ENCODE peak calls at places on chromosomes 7 and 10, in five cellular contexts. One of them, this sample, is unnamed.

GRCh38 chr7:77867208-77867915 is 68.8 kb downstream of the PHTF2 start:
- DNase-seq in psoas muscle: no peak
- DNase-seq in GM20000: no peak
- DNase-seq in T-cell: no peak
- DNase-seq in globus pallidus: no peak
- DNase-seq in this sample: no peak

GRCh38 chr7:155344270-155344617 is 46.6 kb downstream of the INSIG1 start:
- DNase-seq in globus pallidus: no peak
- DNase-seq in T-cell: no peak
- DNase-seq in GM20000: peak; percentile 81
- DNase-seq in psoas muscle: peak; percentile 40
- DNase-seq in this sample: no peak

GRCh38 chr7:128735433-128735832 is 3.7 kb upstream of the CALU start:
- DNase-seq in T-cell: no peak
- DNase-seq in globus pallidus: no peak
- DNase-seq in psoas muscle: no peak
- DNase-seq in GM20000: no peak
- DNase-seq in this sample: no peak

GRCh38 chr10:21278491-21279216 is 246.8 kb downstream of the SKIDA1 start:
- DNase-seq in globus pallidus: peak; percentile 47
- DNase-seq in psoas muscle: peak; percentile 89
- DNase-seq in T-cell: peak; percentile 40
- DNase-seq in GM20000: peak; percentile 61
- DNase-seq in this sample: peak; percentile 94

GRCh38 chr7:2018786-2019692 is 213.7 kb downstream of the MAD1L1 start:
- DNase-seq in globus pallidus: no peak
- DNase-seq in GM20000: no peak
- DNase-seq in psoas muscle: peak; percentile 64
- DNase-seq in T-cell: no peak
- DNase-seq in this sample: peak; percentile 41

GRCh38 chr7:29193316-29194205 is 1.0 kb upstream of the CHN2 start:
- DNase-seq in T-cell: no peak
- DNase-seq in psoas muscle: no peak
- DNase-seq in globus pallidus: peak; percentile 42
- DNase-seq in GM20000: no peak
- DNase-seq in this sample: peak; percentile 37

GRCh38 chr7:30634634-30635201 is 40.0 kb downstream of the GARS1 start:
- DNase-seq in T-cell: no peak
- DNase-seq in globus pallidus: no peak
- DNase-seq in psoas muscle: no peak
- DNase-seq in GM20000: no peak
- DNase-seq in this sample: no peak

GRCh38 chr7:85474234-85474633 is 287.4 kb upstream of the SEMA3D start:
- DNase-seq in T-cell: no peak
- DNase-seq in globus pallidus: no peak
- DNase-seq in GM20000: no peak
- DNase-seq in psoas muscle: no peak
- DNase-seq in this sample: no peak

GRCh38 chr10:11261687-11262086 is 244.0 kb downstream of the CELF2 start:
- DNase-seq in T-cell: no peak
- DNase-seq in globus pallidus: no peak
- DNase-seq in psoas muscle: no peak
- DNase-seq in GM20000: peak; percentile 38
- DNase-seq in this sample: no peak

GRCh38 chr10:44627591-44628354 is 242.9 kb upstream of the CXCL12 start:
- DNase-seq in T-cell: no peak
- DNase-seq in psoas muscle: no peak
- DNase-seq in globus pallidus: no peak
- DNase-seq in GM20000: no peak
- DNase-seq in this sample: no peak

GRCh38 chr7:5699951-5700384 is 81.5 kb downstream of the RNF216 start:
- DNase-seq in globus pallidus: no peak
- DNase-seq in GM20000: peak; percentile 53
- DNase-seq in psoas muscle: no peak
- DNase-seq in T-cell: peak; percentile 56
- DNase-seq in this sample: no peak

GRCh38 chr10:132938472-132939329 is 3.7 kb downstream of the CFAP46 start:
- DNase-seq in T-cell: no peak
- DNase-seq in psoas muscle: no peak
- DNase-seq in GM20000: no peak
- DNase-seq in globus pallidus: no peak
- DNase-seq in this sample: no peak

GRCh38 chr7:157386979-157387800 is 50.4 kb downstream of the DNAJB6 start:
- DNase-seq in T-cell: peak; percentile 89
- DNase-seq in globus pallidus: peak; percentile 53
- DNase-seq in psoas muscle: peak; percentile 90
- DNase-seq in GM20000: peak; percentile 80
- DNase-seq in this sample: peak; percentile 90

GRCh38 chr7:148434887-148435286 is 155.7 kb upstream of the C7orf33 start:
- DNase-seq in T-cell: no peak
- DNase-seq in GM20000: no peak
- DNase-seq in globus pallidus: no peak
- DNase-seq in psoas muscle: no peak
- DNase-seq in this sample: no peak

GRCh38 chr7:120992272-120993010 is 3.9 kb downstream of the CPED1 start:
- DNase-seq in globus pallidus: no peak
- DNase-seq in GM20000: no peak
- DNase-seq in T-cell: no peak
- DNase-seq in psoas muscle: no peak
- DNase-seq in this sample: no peak

GRCh38 chr7:31083205-31083801 is 31.2 kb downstream of the ADCYAP1R1 start:
- DNase-seq in T-cell: no peak
- DNase-seq in psoas muscle: no peak
- DNase-seq in globus pallidus: no peak
- DNase-seq in GM20000: no peak
- DNase-seq in this sample: no peak

GRCh38 chr7:87853237-87853864 is 22.8 kb downstream of the SLC25A40 start:
- DNase-seq in psoas muscle: no peak
- DNase-seq in GM20000: no peak
- DNase-seq in globus pallidus: no peak
- DNase-seq in T-cell: no peak
- DNase-seq in this sample: no peak

GRCh38 chr7:90511776-90512175 is 42.3 kb downstream of the PTTG1IP2 start:
- DNase-seq in psoas muscle: no peak
- DNase-seq in GM20000: no peak
- DNase-seq in T-cell: no peak
- DNase-seq in globus pallidus: no peak
- DNase-seq in this sample: no peak

GRCh38 chr7:25913574-25914224 is 238.3 kb upstream of the NFE2L3 start:
- DNase-seq in globus pallidus: no peak
- DNase-seq in T-cell: no peak
- DNase-seq in GM20000: no peak
- DNase-seq in psoas muscle: no peak
- DNase-seq in this sample: no peak

GRCh38 chr7:130024390-130024789 is 26.8 kb downstream of the ZC3HC1 start:
- DNase-seq in T-cell: no peak
- DNase-seq in psoas muscle: no peak
- DNase-seq in GM20000: no peak
- DNase-seq in globus pallidus: no peak
- DNase-seq in this sample: no peak

GRCh38 chr7:43077285-43077684 is 35.2 kb upstream of the HECW1 start:
- DNase-seq in GM20000: no peak
- DNase-seq in globus pallidus: no peak
- DNase-seq in T-cell: no peak
- DNase-seq in psoas muscle: no peak
- DNase-seq in this sample: no peak

GRCh38 chr10:1440897-1441296 is 296.4 kb downstream of the ADARB2 start:
- DNase-seq in GM20000: no peak
- DNase-seq in T-cell: no peak
- DNase-seq in globus pallidus: no peak
- DNase-seq in psoas muscle: no peak
- DNase-seq in this sample: no peak

GRCh38 chr10:34168429-34168828 is 646.7 kb downstream of the PARD3 start:
- DNase-seq in globus pallidus: no peak
- DNase-seq in GM20000: no peak
- DNase-seq in psoas muscle: no peak
- DNase-seq in T-cell: no peak
- DNase-seq in this sample: no peak

GRCh38 chr10:101000602-101000991 is 989 bp downstream of the LZTS2 start:
- DNase-seq in globus pallidus: no peak
- DNase-seq in T-cell: no peak
- DNase-seq in psoas muscle: no peak
- DNase-seq in GM20000: no peak
- DNase-seq in this sample: peak; percentile 41

GRCh38 chr7:14894826-14895225 is 7.7 kb downstream of the DGKB start:
- DNase-seq in globus pallidus: no peak
- DNase-seq in psoas muscle: no peak
- DNase-seq in T-cell: no peak
- DNase-seq in GM20000: no peak
- DNase-seq in this sample: no peak

GRCh38 chr7:78185149-78185745 is 386.7 kb downstream of the PHTF2 start:
- DNase-seq in T-cell: no peak
- DNase-seq in GM20000: no peak
- DNase-seq in psoas muscle: no peak
- DNase-seq in globus pallidus: no peak
- DNase-seq in this sample: no peak

GRCh38 chr7:93228302-93228701 is 2.0 kb upstream of the HEPACAM2 start:
- DNase-seq in T-cell: peak; percentile 2
- DNase-seq in globus pallidus: peak; percentile 27
- DNase-seq in GM20000: peak; percentile 36
- DNase-seq in psoas muscle: no peak
- DNase-seq in this sample: no peak

GRCh38 chr10:79137404-79137803 is 68.6 kb downstream of the ZMIZ1 start:
- DNase-seq in GM20000: no peak
- DNase-seq in T-cell: no peak
- DNase-seq in globus pallidus: no peak
- DNase-seq in psoas muscle: no peak
- DNase-seq in this sample: no peak

GRCh38 chr7:79455173-79455790 is 1.8 kb upstream of the MAGI2 start:
- DNase-seq in globus pallidus: peak; percentile 45
- DNase-seq in T-cell: no peak
- DNase-seq in psoas muscle: no peak
- DNase-seq in GM20000: no peak
- DNase-seq in this sample: no peak

GRCh38 chr7:126723966-126724544 is 528.7 kb downstream of the GRM8 start:
- DNase-seq in globus pallidus: no peak
- DNase-seq in GM20000: no peak
- DNase-seq in psoas muscle: no peak
- DNase-seq in T-cell: no peak
- DNase-seq in this sample: no peak

GRCh38 chr7:77330169-77330882 is 85.8 kb downstream of the GSAP start:
- DNase-seq in psoas muscle: no peak
- DNase-seq in T-cell: no peak
- DNase-seq in globus pallidus: no peak
- DNase-seq in GM20000: peak; percentile 45
- DNase-seq in this sample: no peak